ENCODE peak calls at places on chromosome 21, in eight cellular contexts. Z is K562, B is suprapubic skin, A is transverse colon, E is A549, F is heart left ventricle, W is GM12891, L is ovary. J is an unnamed sample.

GRCh38 chr21:25635310-25635709 is 3.7 kb upstream of the JAM2 start:
- DNase-seq in Z (no peak), B (no peak), F (no peak), L (no peak), W (no peak), A (no peak), E (no peak), J (no peak)

GRCh38 chr21:46207920-46208571 is 20.5 kb downstream of the LSS start:
- DNase-seq in B (peak; percentile 50), E (no peak), F (no peak), A (no peak), W (no peak), L (no peak), Z (no peak), J (no peak)

GRCh38 chr21:17903029-17903806 is 84.1 kb upstream of the C21orf91 start:
- DNase-seq in E (no peak), Z (no peak), A (no peak), L (no peak), F (no peak), W (no peak), B (no peak), J (no peak)

GRCh38 chr21:30436986-30437385 is 3.1 kb upstream of the KRTAP15-1 start:
- DNase-seq in A (no peak), F (no peak), L (no peak), W (no peak), E (no peak), B (no peak), Z (no peak), J (no peak)

GRCh38 chr21:40404319-40404906 is 442.5 kb downstream of the DSCAM start:
- DNase-seq in A (no peak), L (no peak), B (no peak), F (no peak), W (no peak), Z (no peak), E (no peak), J (no peak)

GRCh38 chr21:21963911-21964310 is 965.7 kb downstream of the NCAM2 start:
- DNase-seq in W (no peak), B (no peak), A (no peak), E (no peak), Z (no peak), L (no peak), F (no peak), J (no peak)

GRCh38 chr21:29315155-29315749 is 16.5 kb downstream of the BACH1 start:
- DNase-seq in F (no peak), Z (no peak), B (no peak), L (no peak), W (no peak), E (no peak), A (no peak), J (no peak)

GRCh38 chr21:23612210-23612609 is 1995.1 kb downstream of the MRPL39 start:
- DNase-seq in W (no peak), L (no peak), Z (no peak), F (no peak), A (no peak), B (no peak), E (no peak), J (no peak)

GRCh38 chr21:36647279-36648093 is 51.4 kb upstream of the SIM2 start:
- DNase-seq in A (no peak), E (peak; percentile 35), L (no peak), B (no peak), F (no peak), Z (no peak), W (no peak), J (peak; percentile 34)

GRCh38 chr21:46057710-46058241 is 40.1 kb upstream of the COL6A2 start:
- DNase-seq in W (no peak), B (peak; percentile 62), F (no peak), E (no peak), L (peak; percentile 55), A (no peak), Z (no peak), J (no peak)

GRCh38 chr21:36134820-36135390 is at the start of gene CBR3:
- DNase-seq in B (peak; percentile 83), Z (no peak), E (peak; percentile 55), W (no peak), F (peak; percentile 69), L (peak; percentile 78), A (peak; percentile 55), J (peak; percentile 72)

GRCh38 chr21:20341431-20341830 is 656.8 kb upstream of the NCAM2 start:
- DNase-seq in B (no peak), W (no peak), Z (no peak), L (no peak), E (no peak), F (no peak), A (no peak), J (no peak)

GRCh38 chr21:37149411-37149810 is 76.4 kb downstream of the TTC3 start:
- DNase-seq in L (no peak), E (no peak), W (no peak), F (no peak), Z (no peak), B (no peak), A (no peak), J (no peak)

GRCh38 chr21:28944296-28944695 is 48.4 kb downstream of the LTN1 start:
- DNase-seq in E (no peak), B (no peak), F (no peak), Z (no peak), L (no peak), A (no peak), W (no peak), J (no peak)

GRCh38 chr21:36207577-36208320 is 51.1 kb downstream of the DOP1B start:
- DNase-seq in A (no peak), W (no peak), E (no peak), F (no peak), Z (no peak), B (no peak), L (no peak), J (peak; percentile 55)

GRCh38 chr21:42063206-42063577 is 7.9 kb upstream of the UMODL1 start:
- DNase-seq in L (no peak), E (no peak), W (no peak), Z (no peak), B (no peak), F (no peak), A (peak; percentile 71), J (no peak)
- TF ChIP-seq POLR2A in L (no peak), E (no peak), W (no peak), Z (no peak), B (no peak), F (no peak), A (no peak), J (no peak)

GRCh38 chr21:41444703-41445464 is 18.8 kb downstream of the MX1 start:
- DNase-seq in A (peak; percentile 2), L (no peak), W (no peak), B (peak; percentile 21), F (no peak), Z (no peak), E (no peak), J (no peak)

GRCh38 chr21:41446571-41446970 is 20.5 kb downstream of the MX1 start:
- DNase-seq in W (no peak), B (peak; percentile 3), A (no peak), F (no peak), E (no peak), Z (no peak), L (no peak), J (no peak)

GRCh38 chr21:41449613-41450012 is 23.6 kb downstream of the MX1 start:
- DNase-seq in B (peak; percentile 6), E (no peak), L (no peak), Z (no peak), W (no peak), A (no peak), F (no peak), J (no peak)

GRCh38 chr21:41445465-41445862 is 19.4 kb downstream of the MX1 start:
- DNase-seq in B (peak; percentile 16), W (no peak), E (no peak), L (no peak), Z (no peak), A (peak; percentile 1), F (no peak), J (no peak)

GRCh38 chr21:41447356-41447755 is 21.3 kb downstream of the MX1 start:
- DNase-seq in L (no peak), B (peak; percentile 10), F (no peak), A (no peak), E (no peak), Z (no peak), W (no peak), J (no peak)
- TF ChIP-seq POLR2A in L (no peak), B (no peak), F (no peak), A (no peak), E (no peak), Z (no peak), W (peak; percentile 52), J (no peak)

GRCh38 chr21:41879190-41879998 is at the start of gene PRDM15:
- DNase-seq in E (peak; percentile 81), F (peak; percentile 89), W (peak; percentile 71), A (peak; percentile 87), L (peak; percentile 88), B (peak; percentile 88), Z (peak; percentile 93), J (peak; percentile 94)
- TF ChIP-seq POLR2A in E (peak; percentile 7), F (no peak), W (no peak), A (no peak), L (peak; percentile 26), B (no peak), Z (peak; percentile 72), J (peak; percentile 5)

GRCh38 chr21:31873275-31873695 is 465 bp downstream of the HUNK start:
- DNase-seq in L (no peak), W (no peak), E (peak; percentile 5), A (peak; percentile 44), F (no peak), Z (no peak), B (no peak), J (no peak)

GRCh38 chr21:31873696-31874599 is 1.1 kb downstream of the HUNK start:
- DNase-seq in W (peak; percentile 46), F (peak; percentile 32), E (peak; percentile 32), L (peak; percentile 70), B (peak; percentile 77), A (peak; percentile 68), Z (peak; percentile 76), J (no peak)

GRCh38 chr21:31872072-31872451 is 758 bp upstream of the HUNK start:
- DNase-seq in W (no peak), Z (no peak), A (no peak), B (no peak), F (no peak), L (no peak), E (no peak), J (no peak)

GRCh38 chr21:31874817-31875216 is 2.0 kb downstream of the HUNK start:
- DNase-seq in W (no peak), A (peak; percentile 26), F (no peak), Z (no peak), B (no peak), L (peak; percentile 32), E (no peak), J (no peak)

DNA sequence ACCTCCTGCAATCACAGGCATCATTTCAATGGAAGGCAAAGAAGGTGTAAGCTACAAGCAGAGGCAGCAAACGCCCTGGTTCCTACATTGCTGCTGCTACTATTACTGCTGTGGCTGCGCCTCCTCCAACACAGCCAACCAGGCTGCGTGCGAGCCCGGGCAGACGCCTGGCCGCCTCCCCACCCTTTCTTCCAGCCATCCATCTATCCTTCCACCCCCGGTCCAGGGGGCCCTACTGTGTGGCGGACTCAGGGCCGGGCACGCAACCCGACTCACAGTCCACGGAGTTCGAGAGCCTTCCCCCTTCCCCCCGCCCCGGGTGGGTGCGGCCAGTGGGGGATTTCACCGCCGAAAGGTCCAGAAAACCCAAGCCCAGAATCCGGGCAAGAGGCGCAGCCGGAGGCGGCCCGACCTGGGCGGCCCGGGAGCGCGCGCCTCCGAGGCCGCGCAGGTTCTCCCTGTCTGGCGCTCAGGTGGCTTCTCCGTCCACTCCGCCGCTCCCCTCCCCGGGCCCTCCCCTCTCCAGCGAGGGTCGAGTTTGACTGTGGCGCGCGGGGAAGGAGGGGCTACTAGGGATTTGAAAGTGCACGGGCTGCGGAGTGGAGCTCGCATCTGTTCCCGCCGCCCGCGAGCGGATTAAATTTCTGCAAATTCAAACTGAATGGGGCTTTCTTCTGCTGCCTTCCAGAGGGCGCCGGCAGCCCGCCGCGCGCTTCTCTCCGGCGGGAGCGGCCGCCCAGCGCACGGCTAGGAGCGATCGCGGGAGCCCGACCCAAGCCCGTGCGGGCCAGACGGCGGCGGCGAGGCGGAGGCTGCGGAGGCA is at the start of gene HUNK:
- DNase-seq in A (peak; percentile 58), F (peak; percentile 24), E (peak; percentile 28), B (peak; percentile 73), W (peak; percentile 31), L (peak; percentile 57), Z (no peak), J (no peak)
- TF ChIP-seq POLR2A in A (no peak), F (no peak), E (no peak), B (no peak), W (no peak), L (no peak), Z (no peak), J (no peak)

J was measured in H54.